ENCODE peak calls at places on chromosomes 11 and 22, in eight cellular contexts. One of them, this sample, is unnamed.

GRCh38 chr11:103730151-103730940 is 306.1 kb upstream of the DDI1 start:
- DNase-seq in GM19239: no peak
- DNase-seq in activated effector memory CD4-positive, alpha-beta T cell treated with Interleukin-2 at 50 U/mL for 16 hours: no peak
- DNase-seq in uterus: no peak
- DNase-seq in Right ventricle myocardium inferior: no peak
- DNase-seq in DMS79: no peak
- DNase-seq in non-pigmented ciliary epithelial cell: no peak
- DNase-seq in GM06990: no peak
- DNase-seq in this sample: no peak

GRCh38 chr11:66291706-66292542 is at the start of gene TMEM151A:
- DNase-seq in uterus: no peak
- DNase-seq in DMS79: no peak
- DNase-seq in activated effector memory CD4-positive, alpha-beta T cell treated with Interleukin-2 at 50 U/mL for 16 hours: no peak
- DNase-seq in GM06990: no peak
- DNase-seq in Right ventricle myocardium inferior: no peak
- DNase-seq in GM19239: no peak
- DNase-seq in non-pigmented ciliary epithelial cell: no peak
- DNase-seq in this sample: peak

GRCh38 chr22:20418211-20418788 is 19.3 kb downstream of the SCARF2 start:
- DNase-seq in GM19239: peak
- DNase-seq in activated effector memory CD4-positive, alpha-beta T cell treated with Interleukin-2 at 50 U/mL for 16 hours: peak
- DNase-seq in DMS79: no peak
- DNase-seq in non-pigmented ciliary epithelial cell: no peak
- DNase-seq in GM06990: peak
- DNase-seq in uterus: peak
- DNase-seq in Right ventricle myocardium inferior: peak
- DNase-seq in this sample: peak

GRCh38 chr11:3959015-3959917 is 103.8 kb downstream of the STIM1 start:
- DNase-seq in DMS79: peak
- DNase-seq in non-pigmented ciliary epithelial cell: no peak
- DNase-seq in activated effector memory CD4-positive, alpha-beta T cell treated with Interleukin-2 at 50 U/mL for 16 hours: no peak
- DNase-seq in GM06990: no peak
- DNase-seq in uterus: no peak
- DNase-seq in GM19239: no peak
- DNase-seq in Right ventricle myocardium inferior: no peak
- DNase-seq in this sample: no peak

GRCh38 chr11:42171046-42171445 is 711.6 kb upstream of the LRRC4C start:
- DNase-seq in GM06990: no peak
- DNase-seq in activated effector memory CD4-positive, alpha-beta T cell treated with Interleukin-2 at 50 U/mL for 16 hours: no peak
- DNase-seq in GM19239: no peak
- DNase-seq in Right ventricle myocardium inferior: no peak
- DNase-seq in DMS79: no peak
- DNase-seq in uterus: no peak
- DNase-seq in non-pigmented ciliary epithelial cell: no peak
- DNase-seq in this sample: no peak

GRCh38 chr11:68927280-68928107 is 23.8 kb downstream of the IGHMBP2 start:
- DNase-seq in GM19239: no peak
- DNase-seq in activated effector memory CD4-positive, alpha-beta T cell treated with Interleukin-2 at 50 U/mL for 16 hours: no peak
- DNase-seq in DMS79: no peak
- DNase-seq in non-pigmented ciliary epithelial cell: no peak
- DNase-seq in uterus: no peak
- DNase-seq in GM06990: no peak
- DNase-seq in Right ventricle myocardium inferior: peak
- DNase-seq in this sample: no peak

GRCh38 chr11:67374571-67375276 is 1.3 kb upstream of the CLCF1 start:
- DNase-seq in non-pigmented ciliary epithelial cell: no peak
- DNase-seq in GM19239: no peak
- DNase-seq in activated effector memory CD4-positive, alpha-beta T cell treated with Interleukin-2 at 50 U/mL for 16 hours: no peak
- DNase-seq in uterus: peak
- DNase-seq in GM06990: no peak
- DNase-seq in Right ventricle myocardium inferior: no peak
- DNase-seq in DMS79: no peak
- DNase-seq in this sample: no peak

GRCh38 chr11:84720706-84721402 is 906.3 kb downstream of the DLG2 start:
- DNase-seq in Right ventricle myocardium inferior: peak
- DNase-seq in non-pigmented ciliary epithelial cell: no peak
- DNase-seq in GM06990: no peak
- DNase-seq in activated effector memory CD4-positive, alpha-beta T cell treated with Interleukin-2 at 50 U/mL for 16 hours: no peak
- DNase-seq in GM19239: no peak
- DNase-seq in DMS79: no peak
- DNase-seq in uterus: peak
- DNase-seq in this sample: no peak

GRCh38 chr11:78138694-78139421 is 568 bp downstream of the ALG8 start:
- DNase-seq in Right ventricle myocardium inferior: no peak
- DNase-seq in activated effector memory CD4-positive, alpha-beta T cell treated with Interleukin-2 at 50 U/mL for 16 hours: no peak
- DNase-seq in GM06990: peak
- DNase-seq in non-pigmented ciliary epithelial cell: no peak
- DNase-seq in DMS79: peak
- DNase-seq in GM19239: peak
- DNase-seq in uterus: no peak
- DNase-seq in this sample: no peak

GRCh38 chr22:19429950-19430889 is 1.3 kb downstream of the HIRA start:
- DNase-seq in non-pigmented ciliary epithelial cell: no peak
- DNase-seq in GM19239: peak
- DNase-seq in activated effector memory CD4-positive, alpha-beta T cell treated with Interleukin-2 at 50 U/mL for 16 hours: no peak
- DNase-seq in GM06990: peak
- DNase-seq in Right ventricle myocardium inferior: no peak
- DNase-seq in uterus: no peak
- DNase-seq in DMS79: no peak
- DNase-seq in this sample: no peak

GRCh38 chr22:40233886-40234285 is 56.2 kb downstream of the TNRC6B start:
- DNase-seq in non-pigmented ciliary epithelial cell: no peak
- DNase-seq in DMS79: no peak
- DNase-seq in uterus: no peak
- DNase-seq in activated effector memory CD4-positive, alpha-beta T cell treated with Interleukin-2 at 50 U/mL for 16 hours: no peak
- DNase-seq in GM06990: no peak
- DNase-seq in Right ventricle myocardium inferior: no peak
- DNase-seq in GM19239: no peak
- DNase-seq in this sample: no peak

GRCh38 chr22:29310863-29311339 is 4.5 kb downstream of the GAS2L1 start:
- DNase-seq in Right ventricle myocardium inferior: peak
- DNase-seq in DMS79: no peak
- DNase-seq in non-pigmented ciliary epithelial cell: peak
- DNase-seq in GM06990: no peak
- DNase-seq in GM19239: no peak
- DNase-seq in activated effector memory CD4-positive, alpha-beta T cell treated with Interleukin-2 at 50 U/mL for 16 hours: peak
- DNase-seq in uterus: peak
- DNase-seq in this sample: no peak

This sample was measured in activated B cell treated with CpG ODN at 0.5 μM for 24 hours.